ENCODE peak calls at places on chromosomes 13 and 19, in nine cellular contexts. S is astrocyte of the spinal cord, E is activated gamma-delta T cell treated with Interleukin-2 at 50 U/mL for 16 hours, K is T-helper 9 cell, F is iris pigment epithelial cell, Y is WTC11, Z is psoas muscle, V is NCI-H345, J is H4. A is an unnamed sample.

GRCh38 chr13:98495627-98496238 is 81.2 kb downstream of the STK24 start:
- DNase-seq in J (no peak), K (no peak), Y (no peak), E (no peak), Z (no peak), V (no peak), F (peak), S (no peak), A (no peak)

GRCh38 chr13:109402976-109403375 is 383.4 kb downstream of the IRS2 start:
- DNase-seq in Y (no peak), K (no peak), V (no peak), F (no peak), S (no peak), Z (no peak), J (no peak), E (no peak), A (no peak)

GRCh38 chr13:83876546-83876945 is 5.7 kb downstream of the SLITRK1 start:
- DNase-seq in E (no peak), S (no peak), J (no peak), K (no peak), Z (no peak), V (no peak), Y (no peak), F (no peak), A (no peak)

GRCh38 chr19:11887618-11888531 is at the start of gene ZNF69:
- DNase-seq in F (peak), J (peak), K (peak), Z (peak), S (peak), V (peak), Y (peak), E (peak), A (peak)

GRCh38 chr19:5424192-5424973 is 30.8 kb upstream of the ZNRF4 start:
- DNase-seq in F (no peak), E (no peak), Y (no peak), Z (no peak), K (no peak), S (no peak), V (no peak), J (no peak), A (no peak)

GRCh38 chr19:4338441-4339350 is at the start of gene STAP2:
- DNase-seq in F (peak), Z (no peak), K (no peak), V (no peak), E (no peak), J (no peak), Y (peak), S (no peak), A (peak)

GRCh38 chr13:50222569-50223332 is 207.5 kb downstream of the KCNRG start:
- DNase-seq in E (no peak), Z (peak), F (peak), K (no peak), V (no peak), J (peak), S (peak), Y (peak), A (no peak)

GRCh38 chr13:111911754-111912452 is 155.0 kb upstream of the SOX1 start:
- DNase-seq in J (no peak), V (no peak), Y (peak), F (no peak), E (no peak), K (no peak), S (no peak), Z (no peak), A (no peak)

GRCh38 chr13:26872444-26873173 is 112.0 kb upstream of the GPR12 start:
- DNase-seq in F (peak), E (peak), Z (no peak), V (peak), Y (peak), J (peak), K (peak), S (no peak), A (peak)

GRCh38 chr13:47933688-47934011 is 67.4 kb downstream of the SUCLA2 start:
- DNase-seq in J (peak), S (peak), K (no peak), Y (no peak), E (peak), F (peak), V (peak), Z (no peak), A (no peak)

GRCh38 chr13:41144576-41144975 is 12.0 kb upstream of the KBTBD6 start:
- DNase-seq in V (no peak), S (no peak), J (no peak), Z (no peak), E (no peak), F (peak), K (no peak), Y (no peak), A (no peak)

GRCh38 chr13:74290324-74290773 is 156.1 kb upstream of the KLF12 start:
- DNase-seq in K (no peak), F (peak), E (peak), S (peak), V (peak), Z (no peak), Y (peak), J (peak), A (peak)

GRCh38 chr13:76610819-76611415 is 275.3 kb downstream of the KCTD12 start:
- DNase-seq in S (no peak), V (peak), J (no peak), E (no peak), K (no peak), Z (no peak), Y (no peak), F (peak), A (no peak)

GRCh38 chr19:16764793-16765433 is 45.3 kb downstream of the NWD1 start:
- DNase-seq in S (no peak), Z (no peak), K (no peak), J (no peak), F (no peak), V (no peak), E (no peak), Y (no peak), A (no peak)

GRCh38 chr19:3250675-3251074 is 26.2 kb downstream of the CELF5 start:
- DNase-seq in F (peak), Z (no peak), K (peak), J (no peak), E (peak), S (no peak), Y (peak), V (no peak), A (no peak)

GRCh38 chr19:29942404-29943261 is 594 bp downstream of the URI1 start:
- DNase-seq in F (peak), S (peak), J (no peak), Z (peak), E (peak), K (peak), V (peak), Y (peak), A (peak)

GRCh38 chr13:51849145-51850101 is 4.4 kb upstream of the TMEM272 start:
- DNase-seq in F (peak), E (no peak), S (peak), Y (peak), K (peak), J (no peak), V (no peak), Z (no peak), A (no peak)

GRCh38 chr13:30191491-30192100 is 115.8 kb downstream of the KATNAL1 start:
- DNase-seq in E (no peak), Y (no peak), S (peak), Z (no peak), J (no peak), F (peak), K (no peak), V (no peak), A (no peak)

GRCh38 chr13:102697929-102698648 is 3.2 kb upstream of the METTL21C start:
- DNase-seq in J (no peak), V (peak), Z (no peak), S (no peak), Y (no peak), K (no peak), E (no peak), F (no peak), A (no peak)

GRCh38 chr19:43651758-43652545 is 12.3 kb upstream of the CADM4 start:
- DNase-seq in K (no peak), V (peak), F (peak), Z (peak), Y (peak), J (peak), S (peak), E (peak), A (peak)

A was measured in NCI-H510A treated with DMSO at 0.1 percent for 48 hours.